ENCODE peak calls at places on chromosomes 4 and X, in seven cellular contexts. H is body of pancreas; O is osteoblast; C is breast epithelium; Q is A673; B is CD4-positive, alpha-beta memory T cell; K is mesenchymal stem cell. X is an unnamed sample. For H3K4me1, the result is how much of the 10 kb centered on the place peaks cover.

GRCh38 chrX:38438321-38438720 is 85.9 kb downstream of the OTC start:
- DNase-seq in K (no peak), O (no peak), B (no peak), H (no peak), Q (no peak), C (no peak), X (no peak)

GRCh38 chr4:67035986-67036385 is 509.3 kb downstream of the CENPC start:
- DNase-seq in Q (no peak), H (no peak), C (no peak), B (no peak), O (no peak), K (peak), X (no peak)

GRCh38 chrX:23333842-23334535 is 660 bp upstream of the PTCHD1 start:
- DNase-seq in Q (peak), B (no peak), O (peak), K (no peak), C (no peak), H (no peak), X (no peak)

GRCh38 chrX:55119712-55120111 is 30.9 kb downstream of the PAGE2 start:
- DNase-seq in B (peak), Q (no peak), C (no peak), O (no peak), H (no peak), K (peak), X (no peak)

GRCh38 chrX:45769919-45770582 is 569.4 kb upstream of the DIPK2B start:
- DNase-seq in Q (peak), C (no peak), H (peak), B (no peak), K (peak), O (peak), X (peak)

GRCh38 chr4:46648088-46648744 is 258.3 kb upstream of the GABRA2 start:
- DNase-seq in Q (peak), H (no peak), B (no peak), C (peak), O (peak), K (peak), X (no peak)

GRCh38 chr4:95129036-95129435 is 371.3 kb downstream of the BMPR1B start:
- DNase-seq in C (no peak), B (no peak), O (no peak), Q (peak), H (no peak), K (no peak), X (no peak)

GRCh38 chrX:64782923-64783322 is 193.3 kb downstream of the ZC4H2 start:
- DNase-seq in B (no peak), H (no peak), Q (no peak), O (no peak), K (no peak), C (no peak), X (no peak)

GRCh38 chrX:78710146-78710545 is 37.4 kb upstream of the LPAR4 start:
- DNase-seq in B (no peak), Q (no peak), O (no peak), H (no peak), C (no peak), K (peak), X (no peak)

GRCh38 chr4:180560896-180561295 is 1682.3 kb upstream of the TENM3 start:
- DNase-seq in K (peak), B (no peak), H (no peak), C (no peak), Q (peak), O (no peak), X (no peak)

GRCh38 chr4:107939307-107939706 is 8.0 kb downstream of the CYP2U1 start:
- DNase-seq in B (no peak), Q (no peak), O (peak), K (no peak), H (no peak), C (no peak), X (no peak)

GRCh38 chr4:80918004-80918403 is 112.5 kb upstream of the BMP3 start:
- DNase-seq in K (no peak), O (no peak), B (no peak), H (no peak), Q (no peak), C (no peak), X (no peak)

GRCh38 chrX:13805241-13805640 is 11.7 kb downstream of the GPM6B start:
- DNase-seq in K (no peak), Q (no peak), C (no peak), H (no peak), B (no peak), O (no peak), X (no peak)

GRCh38 chr4:30763337-30763736 is 43.2 kb downstream of the PCDH7 start:
- DNase-seq in Q (no peak), O (peak), H (no peak), B (no peak), C (no peak), K (peak), X (no peak)

GRCh38 chrX:45952030-45952429 is 593.2 kb downstream of the ZNF674 start:
- DNase-seq in O (peak), Q (no peak), B (no peak), C (no peak), H (no peak), K (no peak), X (no peak)

GRCh38 chrX:13647709-13648212 is 5.2 kb upstream of the TCEANC start:
- DNase-seq in Q (peak), C (no peak), H (peak), K (peak), B (peak), O (no peak), X (peak)

GRCh38 chrX:15930585-15930984 is 76.0 kb upstream of the AP1S2 start:
- DNase-seq in K (peak), H (no peak), C (no peak), B (no peak), O (no peak), Q (peak), X (no peak)

GRCh38 chr4:871484-871883 is 45.6 kb upstream of the CPLX1 start:
- DNase-seq in K (no peak), H (no peak), Q (no peak), B (no peak), C (no peak), O (no peak), X (no peak)

GRCh38 chrX:39753296-39753996 is 344.3 kb downstream of the BCOR start:
- DNase-seq in Q (peak), B (no peak), C (no peak), K (no peak), O (no peak), H (peak), X (no peak)

GRCh38 chrX:28177202-28177601 is 196.0 kb upstream of the DCAF8L1 start:
- DNase-seq in K (no peak), H (no peak), O (peak), C (no peak), Q (peak), B (no peak), X (no peak)

GRCh38 chr4:136920092-136920491 is 612.2 kb downstream of the PCDH18 start:
- DNase-seq in O (no peak), B (no peak), H (no peak), K (no peak), Q (no peak), C (no peak), X (no peak)

GRCh38 chrX:27987862-27988646 is 6.8 kb upstream of the DCAF8L1 start:
- DNase-seq in K (no peak), C (no peak), H (peak), O (no peak), B (no peak), Q (no peak), X (no peak)

GRCh38 chrX:38313190-38313589 is 14.1 kb downstream of the RPGR start:
- DNase-seq in H (no peak), O (no peak), C (no peak), K (peak), B (no peak), Q (no peak), X (no peak)

GRCh38 chr4:62709618-62710252 is 1509.6 kb downstream of the ADGRL3 start:
- DNase-seq in H (no peak), Q (peak), B (no peak), O (no peak), C (no peak), K (peak), X (no peak)

GRCh38 chr4:45363931-45364330 is 637.6 kb upstream of the GNPDA2 start:
- DNase-seq in C (no peak), H (no peak), K (no peak), O (no peak), B (no peak), Q (no peak), X (no peak)

GRCh38 chr4:46123872-46124755 is at the start of gene GABRG1:
- DNase-seq in Q (peak), H (no peak), O (peak), C (no peak), B (no peak), K (no peak), X (no peak)

GRCh38 chrX:153931151-153931550 is 3.7 kb downstream of the NAA10 start:
- DNase-seq in B (no peak), H (no peak), Q (no peak), K (no peak), O (no peak), C (no peak), X (no peak)

GRCh38 chr4:38753021-38753806 is 29.6 kb downstream of the TLR10 start:
- DNase-seq in Q (peak), K (peak), H (peak), C (peak), B (no peak), O (peak), X (peak)

GRCh38 chrX:135112096-135112729 is 8.1 kb downstream of the ETDB start:
- DNase-seq in O (no peak), C (no peak), H (peak), B (peak), Q (peak), K (peak), X (no peak)

GRCh38 chr4:170157670-170158069 is 67.9 kb upstream of the AADAT start:
- DNase-seq in Q (no peak), C (no peak), B (no peak), K (no peak), O (no peak), H (no peak), X (no peak)
- H3K4me1 ChIP-seq in Q (under half), C (under half), B (under half), K (under half), O (under half), H (under half), X (under half)

DNA sequence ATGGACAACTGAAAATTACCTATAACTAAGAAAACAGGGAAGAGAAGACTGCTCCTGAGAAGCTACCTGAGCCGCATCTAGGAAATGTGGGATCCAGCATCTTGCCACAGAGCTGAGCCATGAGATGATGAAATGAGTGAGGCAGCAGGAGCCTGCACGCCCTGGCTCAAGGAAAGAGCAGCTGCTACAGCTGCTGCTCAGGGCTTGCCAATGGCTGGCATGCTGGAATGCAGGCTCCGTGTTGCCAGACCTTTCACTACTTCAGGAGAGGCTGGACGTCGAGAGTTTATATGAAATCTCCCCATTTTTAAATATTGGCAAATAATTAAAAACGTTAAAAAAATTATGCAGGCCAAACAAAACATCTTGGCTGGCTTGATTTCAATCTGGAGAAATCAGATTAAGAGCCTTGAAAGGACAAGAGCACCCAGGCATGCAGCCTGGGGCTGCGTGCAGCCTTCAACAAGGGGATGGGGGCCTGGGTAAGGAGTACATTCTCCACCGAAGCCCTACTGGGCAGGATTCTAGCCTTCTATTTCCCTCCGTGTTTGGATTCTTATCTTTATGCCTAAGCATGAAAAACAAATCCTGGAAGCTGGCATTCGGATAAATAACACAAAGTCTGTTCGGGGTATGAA is 227.6 kb downstream of the NR3C2 start:
- DNase-seq in Q (no peak), C (no peak), B (no peak), K (no peak), O (no peak), H (peak), X (peak)
- H3K4me1 ChIP-seq in Q (under half), C (under half), B (under half), K (under half), O (under half), H (under half), X (half or more)

GRCh38 chr4:122857160-122857559 is 30.5 kb downstream of the FGF2 start:
- DNase-seq in Q (no peak), O (no peak), B (no peak), H (no peak), K (no peak), C (no peak), X (no peak)
- H3K4me1 ChIP-seq in Q (under half), O (half or more), B (under half), H (under half), K (under half), C (under half), X (under half)

DNA sequence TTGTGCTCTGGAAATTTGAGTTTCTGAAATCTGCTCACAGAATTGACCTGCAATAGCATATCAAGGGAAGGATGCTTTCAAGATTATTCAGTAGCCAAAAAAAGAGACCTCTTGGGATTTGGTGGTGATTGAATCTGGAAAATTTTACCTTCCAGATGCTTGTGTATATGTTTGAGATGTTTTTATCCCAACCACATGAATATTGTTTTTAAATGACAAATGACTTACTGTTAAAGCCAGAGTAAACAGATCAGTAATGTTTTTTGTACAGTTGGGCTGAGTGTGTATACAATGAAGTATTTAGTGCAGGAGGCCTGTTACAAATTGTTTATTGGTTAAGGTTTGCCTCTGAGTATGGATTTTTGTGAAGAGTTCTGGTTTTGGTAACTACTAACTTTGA is 126.5 kb downstream of the CBR4 start:
- DNase-seq in H (no peak), K (peak), B (no peak), C (no peak), Q (no peak), O (no peak), X (no peak)
- H3K4me1 ChIP-seq in H (under half), K (under half), B (under half), C (under half), Q (under half), O (half or more), X (half or more)

X was measured in heart left ventricle.